ENCODE peak calls at places on chromosomes 16 and 17, in seven cellular contexts. J is stimulated activated CD4-positive, alpha-beta T cell treated with anti-CD3 and anti-CD28 coated beads, Interleukin-4, amount 100 ng/mL, for 24 hours; E is activated T-helper 2 cell treated with anti-CD3 and anti-CD28 coated beads, Interferon-gamma antibody, Interleukin-2, Interleukin-4, amounts not matched to agents 10 μg/mL and 5 μg/mL and 100 μg/mL, durations not matched to agents 14 hours and 24 hours and 36 hours; O is prostate gland; Q is hippocampal formation; R is NCI-H345; M is kidney. U is an unnamed sample.

GRCh38 chr17:9101356-9101755 is 80.0 kb downstream of the NTN1 start:
- DNase-seq in E (no peak), J (no peak), M (no peak), R (no peak), O (peak), Q (no peak), U (no peak)

GRCh38 chr17:18278867-18279266 is 18.4 kb downstream of the MIEF2 start:
- DNase-seq in Q (no peak), M (no peak), J (no peak), R (no peak), O (no peak), E (no peak), U (no peak)

GRCh38 chr17:27598337-27599050 is 32.5 kb upstream of the LGALS9 start:
- DNase-seq in R (no peak), O (no peak), E (no peak), J (no peak), Q (no peak), M (peak), U (no peak)

GRCh38 chr17:57889892-57890856 is 40.3 kb upstream of the MRPS23 start:
- DNase-seq in J (no peak), M (peak), R (no peak), O (peak), Q (no peak), E (no peak), U (peak)

GRCh38 chr17:78442648-78443128 is 64.2 kb downstream of the PGS1 start:
- DNase-seq in E (no peak), R (no peak), M (peak), Q (no peak), O (no peak), J (no peak), U (peak)

GRCh38 chr17:44033841-44034408 is 19.2 kb upstream of the TMEM101 start:
- DNase-seq in O (no peak), J (no peak), R (no peak), Q (no peak), M (no peak), E (no peak), U (no peak)

GRCh38 chr17:48693178-48693577 is 29.1 kb downstream of the PRAC1 start:
- DNase-seq in J (no peak), O (no peak), R (no peak), E (no peak), M (no peak), Q (no peak), U (no peak)

GRCh38 chr16:89610108-89610453 is 3.4 kb upstream of the DPEP1 start:
- DNase-seq in Q (no peak), J (no peak), O (no peak), M (no peak), E (no peak), R (no peak), U (no peak)